ENCODE peak calls at places on chromosomes 7 and 10, in six cellular contexts. R is GM12878, A is ovary, X is foreskin keratinocyte, D is upper lobe of left lung, Q is PC-9. F is an unnamed sample.

GRCh38 chr7:99459087-99459486 is 6.9 kb downstream of the ATP5MF start:
- DNase-seq in R (no peak), A (no peak), X (no peak), D (no peak), Q (no peak), F (no peak)

GRCh38 chr7:71055504-71055903 is 76.4 kb upstream of the GALNT17 start:
- DNase-seq in R (no peak), A (no peak), X (no peak), D (no peak), Q (no peak), F (no peak)

GRCh38 chr7:116582806-116583444 is 58.1 kb downstream of the CAV1 start:
- DNase-seq in R (no peak), A (no peak), X (no peak), D (no peak), Q (no peak), F (no peak)

GRCh38 chr7:116607299-116607698 is 64.7 kb upstream of the MET start:
- DNase-seq in R (no peak), A (no peak), X (no peak), D (no peak), Q (no peak), F (no peak)

GRCh38 chr10:3754727-3755439 is 30.1 kb downstream of the KLF6 start:
- DNase-seq in R (no peak), A (no peak), X (peak), D (no peak), Q (peak), F (peak)

GRCh38 chr7:2622869-2623697 is 8.7 kb upstream of the TTYH3 start:
- DNase-seq in R (no peak), A (no peak), X (no peak), D (peak), Q (no peak), F (no peak)

GRCh38 chr10:21985541-21985940 is 18.0 kb downstream of the DNAJC1 start:
- DNase-seq in R (no peak), A (no peak), X (no peak), D (no peak), Q (no peak), F (no peak)

GRCh38 chr7:101248276-101248675 is 3.4 kb upstream of the FIS1 start:
- DNase-seq in R (no peak), A (no peak), X (no peak), D (no peak), Q (no peak), F (no peak)

GRCh38 chr7:90568213-90568612 is 27.9 kb upstream of the CDK14 start:
- DNase-seq in R (no peak), A (no peak), X (no peak), D (no peak), Q (no peak), F (no peak)

GRCh38 chr7:45718464-45719330 is 144.5 kb downstream of the ADCY1 start:
- DNase-seq in R (no peak), A (no peak), X (no peak), D (no peak), Q (no peak), F (no peak)

GRCh38 chr10:88004451-88004850 is 141.0 kb downstream of the PTEN start:
- DNase-seq in R (no peak), A (no peak), X (no peak), D (no peak), Q (no peak), F (peak)

GRCh38 chr7:50703654-50704053 is 79.0 kb downstream of the GRB10 start:
- DNase-seq in R (no peak), A (no peak), X (no peak), D (no peak), Q (no peak), F (no peak)

GRCh38 chr10:47225186-47225927 is 74.6 kb upstream of the GDF10 start:
- DNase-seq in R (no peak), A (no peak), X (no peak), D (no peak), Q (no peak), F (no peak)

GRCh38 chr10:119098576-119098975 is 5.3 kb upstream of the DENND10 start:
- DNase-seq in R (no peak), A (no peak), X (no peak), D (no peak), Q (no peak), F (no peak)

GRCh38 chr7:25965405-25966123 is 186.4 kb upstream of the NFE2L3 start:
- DNase-seq in R (no peak), A (no peak), X (no peak), D (no peak), Q (no peak), F (peak)

GRCh38 chr7:260441-261281 is 29.3 kb upstream of the FOXL3 start:
- DNase-seq in R (no peak), A (no peak), X (no peak), D (peak), Q (no peak), F (no peak)

GRCh38 chr7:107045980-107046379 is 1.5 kb downstream of the PRKAR2B start:
- DNase-seq in R (no peak), A (no peak), X (no peak), D (no peak), Q (no peak), F (no peak)

GRCh38 chr7:17239046-17239445 is 59.4 kb upstream of the AHR start:
- DNase-seq in R (no peak), A (no peak), X (no peak), D (no peak), Q (no peak), F (no peak)
- H3K27ac ChIP-seq in R (no peak), A (no peak), X (no peak), D (no peak), Q (peak), F (no peak)

GRCh38 chr7:88835147-88835728 is 39.7 kb upstream of the TEX47 start:
- DNase-seq in R (peak), A (no peak), X (peak), D (no peak), Q (peak), F (peak)
- TF ChIP-seq CTCF in R (peak), A (no peak), X (peak), D (no peak), Q (peak), F (peak)

DNA sequence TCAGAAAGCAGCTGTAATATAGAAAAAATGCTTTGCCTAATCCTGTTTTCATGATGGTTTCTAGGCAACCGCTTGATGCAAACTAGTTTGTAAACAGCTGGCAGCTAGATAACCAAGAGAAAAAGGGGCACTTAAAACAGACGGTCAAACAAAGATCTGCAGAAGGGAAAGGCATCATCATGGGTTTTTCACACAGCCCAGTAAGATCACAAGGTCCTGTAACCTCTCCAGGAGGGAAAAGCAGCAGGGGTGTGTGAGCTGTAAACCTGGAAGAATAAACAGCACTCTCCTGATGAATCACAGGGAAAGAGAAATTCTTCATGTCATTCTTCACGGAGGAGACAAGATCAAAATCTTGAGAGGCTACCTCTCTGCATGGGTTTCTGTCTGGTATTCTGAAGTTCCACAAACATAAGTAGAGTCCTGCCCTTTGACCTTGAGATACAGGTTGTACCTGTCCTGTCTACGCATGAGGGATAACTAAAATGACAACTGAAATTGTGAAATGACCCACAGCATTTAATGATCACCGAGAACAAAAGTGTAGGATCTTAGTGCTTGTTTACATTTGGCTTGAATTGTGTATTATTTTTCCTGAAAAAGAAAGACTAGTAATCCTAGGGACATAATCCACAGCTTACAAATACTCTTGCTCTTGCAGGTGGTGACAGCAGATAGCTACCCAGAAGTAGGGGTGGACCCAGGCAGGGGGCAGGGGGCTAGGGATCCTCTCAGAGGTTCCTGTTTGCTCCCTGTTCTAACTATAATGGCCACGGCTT is 48.0 kb downstream of the CREB3L2 start:
- DNase-seq in R (no peak), A (no peak), X (no peak), D (no peak), Q (peak), F (peak)
- H3K27ac ChIP-seq in R (no peak), A (no peak), X (no peak), D (peak), Q (peak), F (no peak)

GRCh38 chr10:86169506-86170254 is 196.9 kb downstream of the GRID1 start:
- DNase-seq in R (no peak), A (no peak), X (no peak), D (peak), Q (no peak), F (no peak)
- TF ChIP-seq CTCF in R (no peak), A (no peak), X (no peak), D (no peak), Q (no peak), F (no peak)